ENCODE peak calls at places on chromosomes 5 and 9, in eight cellular contexts. W, D, N, V, G, J, K and M are unnamed samples.

GRCh38 chr5:73821003-73821402 is 195.0 kb downstream of the ARHGEF28 start:
- DNase-seq in W (no peak), D (no peak), N (no peak), V (no peak), G (no peak), J (peak; percentile 84), K (no peak), M (no peak)

GRCh38 chr9:124629600-124629999 is 122.4 kb upstream of the NR5A1 start:
- DNase-seq in W (peak; percentile 39), D (peak; percentile 64), N (no peak), V (no peak), G (no peak), J (peak; percentile 26), K (peak; percentile 54), M (no peak)

GRCh38 chr9:92385001-92385400 is 19.4 kb downstream of the OGN start:
- DNase-seq in W (no peak), D (peak; percentile 7), N (no peak), V (no peak), G (no peak), J (no peak), K (no peak), M (no peak)

GRCh38 chr5:29263836-29264235 is 1929.7 kb upstream of the CDH6 start:
- DNase-seq in W (no peak), D (no peak), N (no peak), V (no peak), G (no peak), J (no peak), K (no peak), M (no peak)

GRCh38 chr5:66967826-66968262 is 228.8 kb downstream of the CD180 start:
- DNase-seq in W (no peak), D (peak; percentile 32), N (no peak), V (no peak), G (no peak), J (peak; percentile 57), K (no peak), M (no peak)

GRCh38 chr5:134090482-134090881 is 24.0 kb upstream of the TCF7 start:
- DNase-seq in W (no peak), D (no peak), N (no peak), V (no peak), G (no peak), J (no peak), K (no peak), M (peak; percentile 32)

GRCh38 chr5:16600397-16600796 is 16.4 kb downstream of the RETREG1 start:
- DNase-seq in W (no peak), D (peak; percentile 34), N (no peak), V (no peak), G (peak; percentile 73), J (peak; percentile 35), K (no peak), M (peak; percentile 63)

GRCh38 chr5:43020294-43020711 is 19.8 kb downstream of the ANXA2R start:
- DNase-seq in W (no peak), D (no peak), N (no peak), V (no peak), G (no peak), J (no peak), K (no peak), M (no peak)

GRCh38 chr5:173963867-173964429 is 25.0 kb upstream of the C5orf47 start:
- DNase-seq in W (no peak), D (peak; percentile 26), N (peak; percentile 88), V (no peak), G (no peak), J (peak; percentile 52), K (peak; percentile 53), M (no peak)

GRCh38 chr5:175658299-175659145 is 651 bp downstream of the HRH2 start:
- DNase-seq in W (no peak), D (no peak), N (no peak), V (no peak), G (no peak), J (no peak), K (no peak), M (no peak)

GRCh38 chr9:96758845-96759673 is 18.8 kb downstream of the ZNF510 start:
- DNase-seq in W (no peak), D (no peak), N (no peak), V (no peak), G (no peak), J (no peak), K (no peak), M (no peak)

GRCh38 chr5:113065626-113066025 is 89.0 kb downstream of the DCP2 start:
- DNase-seq in W (no peak), D (no peak), N (no peak), V (no peak), G (no peak), J (no peak), K (no peak), M (no peak)

GRCh38 chr5:113255105-113255504 is 179.7 kb downstream of the TSSK1B start:
- DNase-seq in W (no peak), D (no peak), N (no peak), V (no peak), G (no peak), J (no peak), K (no peak), M (no peak)

GRCh38 chr9:100457517-100457916 is 15.4 kb upstream of the TMEFF1 start:
- DNase-seq in W (no peak), D (no peak), N (no peak), V (no peak), G (no peak), J (no peak), K (no peak), M (no peak)

GRCh38 chr5:150014456-150014855 is 13.9 kb downstream of the HMGXB3 start:
- DNase-seq in W (no peak), D (no peak), N (no peak), V (no peak), G (no peak), J (no peak), K (no peak), M (no peak)

GRCh38 chr5:10860645-10861455 is 99.8 kb upstream of the DAP start:
- DNase-seq in W (no peak), D (peak; percentile 78), N (no peak), V (no peak), G (no peak), J (peak; percentile 85), K (no peak), M (no peak)

GRCh38 chr5:580436-580835 is 31.7 kb upstream of the CEP72 start:
- DNase-seq in W (no peak), D (no peak), N (no peak), V (no peak), G (no peak), J (no peak), K (no peak), M (no peak)

GRCh38 chr5:6637590-6637989 is 4.3 kb downstream of the SRD5A1 start:
- DNase-seq in W (no peak), D (no peak), N (no peak), V (no peak), G (no peak), J (no peak), K (no peak), M (peak; percentile 59)

GRCh38 chr9:98764351-98764750 is 32.0 kb downstream of the ANKS6 start:
- DNase-seq in W (no peak), D (peak; percentile 35), N (no peak), V (no peak), G (no peak), J (no peak), K (peak; percentile 10), M (no peak)

GRCh38 chr5:50749873-50750272 is 83.4 kb downstream of the PARP8 start:
- DNase-seq in W (no peak), D (no peak), N (no peak), V (no peak), G (no peak), J (no peak), K (no peak), M (no peak)

GRCh38 chr5:180335614-180336233 is 17.4 kb downstream of the GFPT2 start:
- DNase-seq in W (no peak), D (no peak), N (no peak), V (no peak), G (no peak), J (no peak), K (no peak), M (no peak)

GRCh38 chr5:24742334-24742733 is 97.6 kb upstream of the CDH10 start:
- DNase-seq in W (no peak), D (no peak), N (no peak), V (no peak), G (no peak), J (peak; percentile 17), K (peak; percentile 12), M (no peak)